ENCODE peak calls at places on chromosomes 16 and 17, in seven cellular contexts. One of them, this sample, is unnamed.

GRCh38 chr16:71360378-71360777 is 1.9 kb downstream of the CALB2 start:
- DNase-seq in neural progenitor cell: no peak
- DNase-seq in T-helper 9 cell: no peak
- DNase-seq in stimulated activated CD8-positive, alpha-beta memory T cell treated with anti-CD3 and anti-CD28 coated beads, Interleukin-15, amount 100 ng/mL, for 1 hour: no peak
- DNase-seq in A549: peak
- DNase-seq in NCI-H1092 treated with DMSO at 0.1 percent for 48 hours: no peak
- DNase-seq in NCI-H146: no peak
- DNase-seq in this sample: no peak

GRCh38 chr17:30304778-30305177 is 13.0 kb upstream of the BLMH start:
- DNase-seq in neural progenitor cell: no peak
- DNase-seq in T-helper 9 cell: no peak
- DNase-seq in stimulated activated CD8-positive, alpha-beta memory T cell treated with anti-CD3 and anti-CD28 coated beads, Interleukin-15, amount 100 ng/mL, for 1 hour: no peak
- DNase-seq in A549: no peak
- DNase-seq in NCI-H1092 treated with DMSO at 0.1 percent for 48 hours: no peak
- DNase-seq in NCI-H146: no peak
- DNase-seq in this sample: no peak

GRCh38 chr16:50309527-50310307 is 43.4 kb downstream of the ADCY7 start:
- DNase-seq in neural progenitor cell: no peak
- DNase-seq in T-helper 9 cell: no peak
- DNase-seq in stimulated activated CD8-positive, alpha-beta memory T cell treated with anti-CD3 and anti-CD28 coated beads, Interleukin-15, amount 100 ng/mL, for 1 hour: no peak
- DNase-seq in A549: no peak
- DNase-seq in NCI-H1092 treated with DMSO at 0.1 percent for 48 hours: no peak
- DNase-seq in NCI-H146: peak
- DNase-seq in this sample: no peak

GRCh38 chr17:78423961-78424747 is 45.7 kb downstream of the PGS1 start:
- DNase-seq in neural progenitor cell: no peak
- DNase-seq in T-helper 9 cell: no peak
- DNase-seq in stimulated activated CD8-positive, alpha-beta memory T cell treated with anti-CD3 and anti-CD28 coated beads, Interleukin-15, amount 100 ng/mL, for 1 hour: no peak
- DNase-seq in A549: no peak
- DNase-seq in NCI-H1092 treated with DMSO at 0.1 percent for 48 hours: no peak
- DNase-seq in NCI-H146: no peak
- DNase-seq in this sample: no peak

GRCh38 chr17:50361561-50362480 is 11.2 kb downstream of the MRPL27 start:
- DNase-seq in neural progenitor cell: peak
- DNase-seq in T-helper 9 cell: peak
- DNase-seq in stimulated activated CD8-positive, alpha-beta memory T cell treated with anti-CD3 and anti-CD28 coated beads, Interleukin-15, amount 100 ng/mL, for 1 hour: peak
- DNase-seq in A549: peak
- DNase-seq in NCI-H1092 treated with DMSO at 0.1 percent for 48 hours: peak
- DNase-seq in NCI-H146: peak
- DNase-seq in this sample: peak

GRCh38 chr16:29906520-29907244 is 6.4 kb downstream of the ASPHD1 start:
- DNase-seq in neural progenitor cell: no peak
- DNase-seq in T-helper 9 cell: no peak
- DNase-seq in stimulated activated CD8-positive, alpha-beta memory T cell treated with anti-CD3 and anti-CD28 coated beads, Interleukin-15, amount 100 ng/mL, for 1 hour: no peak
- DNase-seq in A549: no peak
- DNase-seq in NCI-H1092 treated with DMSO at 0.1 percent for 48 hours: no peak
- DNase-seq in NCI-H146: no peak
- DNase-seq in this sample: no peak

GRCh38 chr16:31453255-31454204 is 5.8 kb upstream of the ARMC5 start:
- DNase-seq in neural progenitor cell: peak
- DNase-seq in T-helper 9 cell: no peak
- DNase-seq in stimulated activated CD8-positive, alpha-beta memory T cell treated with anti-CD3 and anti-CD28 coated beads, Interleukin-15, amount 100 ng/mL, for 1 hour: no peak
- DNase-seq in A549: no peak
- DNase-seq in NCI-H1092 treated with DMSO at 0.1 percent for 48 hours: no peak
- DNase-seq in NCI-H146: no peak
- DNase-seq in this sample: no peak

GRCh38 chr17:52136173-52136572 is 22.3 kb downstream of the CA10 start:
- DNase-seq in neural progenitor cell: no peak
- DNase-seq in T-helper 9 cell: no peak
- DNase-seq in stimulated activated CD8-positive, alpha-beta memory T cell treated with anti-CD3 and anti-CD28 coated beads, Interleukin-15, amount 100 ng/mL, for 1 hour: no peak
- DNase-seq in A549: no peak
- DNase-seq in NCI-H1092 treated with DMSO at 0.1 percent for 48 hours: no peak
- DNase-seq in NCI-H146: no peak
- DNase-seq in this sample: peak

GRCh38 chr17:77279448-77280303 is 138.9 kb downstream of the SEC14L1 start:
- DNase-seq in neural progenitor cell: peak
- DNase-seq in T-helper 9 cell: no peak
- DNase-seq in stimulated activated CD8-positive, alpha-beta memory T cell treated with anti-CD3 and anti-CD28 coated beads, Interleukin-15, amount 100 ng/mL, for 1 hour: no peak
- DNase-seq in A549: no peak
- DNase-seq in NCI-H1092 treated with DMSO at 0.1 percent for 48 hours: no peak
- DNase-seq in NCI-H146: no peak
- DNase-seq in this sample: peak

GRCh38 chr17:77882481-77883212 is 75.9 kb upstream of the TNRC6C start:
- DNase-seq in neural progenitor cell: no peak
- DNase-seq in T-helper 9 cell: peak
- DNase-seq in stimulated activated CD8-positive, alpha-beta memory T cell treated with anti-CD3 and anti-CD28 coated beads, Interleukin-15, amount 100 ng/mL, for 1 hour: peak
- DNase-seq in A549: no peak
- DNase-seq in NCI-H1092 treated with DMSO at 0.1 percent for 48 hours: no peak
- DNase-seq in NCI-H146: no peak
- DNase-seq in this sample: no peak

GRCh38 chr16:4391635-4392381 is 20.2 kb downstream of the VASN start:
- DNase-seq in neural progenitor cell: peak
- DNase-seq in T-helper 9 cell: no peak
- DNase-seq in stimulated activated CD8-positive, alpha-beta memory T cell treated with anti-CD3 and anti-CD28 coated beads, Interleukin-15, amount 100 ng/mL, for 1 hour: no peak
- DNase-seq in A549: no peak
- DNase-seq in NCI-H1092 treated with DMSO at 0.1 percent for 48 hours: peak
- DNase-seq in NCI-H146: no peak
- DNase-seq in this sample: no peak

This sample was measured in G401.